ENCODE peak calls at places on chromosome 2, in seven cellular contexts. C, P, Z, X, K, L and B are unnamed samples.

GRCh38 chr2:241843321-241844065 is 15.2 kb downstream of the PDCD1 start:
- DNase-seq in C (no peak), P (no peak), Z (peak), X (no peak), K (no peak), L (no peak), B (no peak)

GRCh38 chr2:179049546-179050311 is at the start of gene CCDC141:
- DNase-seq in C (no peak), P (no peak), Z (no peak), X (no peak), K (peak), L (peak), B (peak)

GRCh38 chr2:127605691-127606277 is 40.2 kb upstream of the GPR17 start:
- DNase-seq in C (no peak), P (no peak), Z (peak), X (no peak), K (peak), L (no peak), B (no peak)

GRCh38 chr2:24822049-24822706 is 29.0 kb downstream of the CENPO start:
- DNase-seq in C (no peak), P (no peak), Z (peak), X (peak), K (no peak), L (no peak), B (peak)

GRCh38 chr2:95057535-95058453 is 32.3 kb downstream of the MAL start:
- DNase-seq in C (peak), P (no peak), Z (no peak), X (no peak), K (no peak), L (no peak), B (no peak)

GRCh38 chr2:24586955-24587354 is 95.9 kb downstream of the NCOA1 start:
- DNase-seq in C (no peak), P (no peak), Z (no peak), X (no peak), K (no peak), L (no peak), B (no peak)

GRCh38 chr2:71250945-71251344 is 24.0 kb upstream of the PAIP2B start:
- DNase-seq in C (no peak), P (no peak), Z (peak), X (no peak), K (no peak), L (no peak), B (peak)

GRCh38 chr2:109058215-109058614 is 69.2 kb upstream of the EDAR start:
- DNase-seq in C (peak), P (no peak), Z (no peak), X (no peak), K (no peak), L (no peak), B (no peak)

GRCh38 chr2:195368530-195369216 is 288.4 kb upstream of the SLC39A10 start:
- DNase-seq in C (no peak), P (no peak), Z (no peak), X (no peak), K (no peak), L (no peak), B (no peak)

GRCh38 chr2:128346291-128346690 is 27.6 kb upstream of the HS6ST1 start:
- DNase-seq in C (no peak), P (no peak), Z (no peak), X (no peak), K (no peak), L (no peak), B (no peak)

GRCh38 chr2:15667579-15668556 is 76.2 kb downstream of the DDX1 start:
- DNase-seq in C (no peak), P (peak), Z (no peak), X (no peak), K (no peak), L (no peak), B (no peak)

GRCh38 chr2:179691235-179691634 is 170.2 kb downstream of the ZNF385B start:
- DNase-seq in C (no peak), P (peak), Z (no peak), X (no peak), K (no peak), L (no peak), B (no peak)

GRCh38 chr2:229257980-229258379 is 13.1 kb downstream of the PID1 start:
- DNase-seq in C (no peak), P (no peak), Z (no peak), X (no peak), K (no peak), L (no peak), B (no peak)

DNA sequence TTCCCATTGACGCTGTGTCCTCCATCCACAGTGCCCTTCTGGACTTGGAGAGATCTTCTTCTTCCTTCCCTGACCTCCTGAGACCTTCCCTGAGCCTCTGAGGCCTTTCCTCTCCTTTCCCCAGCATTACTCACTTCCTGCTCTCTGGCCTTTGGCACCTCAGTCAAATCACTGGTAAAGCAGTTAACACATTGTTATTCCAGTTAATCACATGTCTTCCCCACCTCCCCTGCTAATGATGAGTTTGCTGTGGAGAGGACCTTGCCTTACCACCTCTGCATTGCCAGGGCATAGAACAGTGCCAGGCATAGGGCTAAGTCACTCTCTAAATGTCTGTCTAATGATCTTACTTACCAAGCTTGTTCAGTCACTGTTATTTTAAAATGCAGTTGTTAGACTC is 113.4 kb upstream of the SPRED2 start:
- DNase-seq in C (no peak), P (peak), Z (no peak), X (no peak), K (no peak), L (peak), B (peak)
- H3K27ac ChIP-seq in C (no peak), P (no peak), Z (no peak), X (no peak), K (no peak), L (peak), B (no peak)

DNA sequence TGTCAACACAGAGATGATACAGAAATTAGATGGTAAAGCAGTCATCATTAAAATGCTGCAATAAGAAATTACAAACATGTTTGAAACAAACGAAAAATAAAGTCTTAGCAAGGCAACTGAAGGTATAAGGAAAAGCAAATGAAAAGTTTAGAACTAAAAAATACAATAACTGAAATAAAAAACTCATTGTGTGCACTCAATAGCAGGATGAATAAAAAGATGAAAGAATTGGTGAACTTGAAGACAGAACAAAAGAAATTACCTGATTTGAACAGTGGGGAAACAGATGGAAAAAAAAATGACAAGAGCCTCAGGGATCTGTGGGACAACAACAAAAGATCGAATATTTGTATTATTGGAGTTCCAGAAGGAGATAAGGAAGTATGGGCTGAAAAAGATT is 46.5 kb downstream of the TSN start:
- DNase-seq in C (no peak), P (no peak), Z (no peak), X (no peak), K (no peak), L (no peak), B (no peak)
- H2BK5ac ChIP-seq in C (no peak), P (no peak), Z (no peak), X (no peak), K (no peak), L (no peak), B (no peak)

GRCh38 chr2:147789287-147789686 is 55.5 kb upstream of the ACVR2A start:
- DNase-seq in C (no peak), P (no peak), Z (no peak), X (no peak), K (no peak), L (no peak), B (no peak)
- H3K27ac ChIP-seq in C (no peak), P (peak), Z (no peak), X (no peak), K (no peak), L (no peak), B (no peak)

GRCh38 chr2:182907081-182907830 is 40.8 kb upstream of the FRZB start:
- DNase-seq in C (no peak), P (peak), Z (peak), X (peak), K (no peak), L (peak), B (peak)
- H2BK5ac ChIP-seq in C (no peak), P (no peak), Z (no peak), X (peak), K (no peak), L (no peak), B (no peak)

DNA sequence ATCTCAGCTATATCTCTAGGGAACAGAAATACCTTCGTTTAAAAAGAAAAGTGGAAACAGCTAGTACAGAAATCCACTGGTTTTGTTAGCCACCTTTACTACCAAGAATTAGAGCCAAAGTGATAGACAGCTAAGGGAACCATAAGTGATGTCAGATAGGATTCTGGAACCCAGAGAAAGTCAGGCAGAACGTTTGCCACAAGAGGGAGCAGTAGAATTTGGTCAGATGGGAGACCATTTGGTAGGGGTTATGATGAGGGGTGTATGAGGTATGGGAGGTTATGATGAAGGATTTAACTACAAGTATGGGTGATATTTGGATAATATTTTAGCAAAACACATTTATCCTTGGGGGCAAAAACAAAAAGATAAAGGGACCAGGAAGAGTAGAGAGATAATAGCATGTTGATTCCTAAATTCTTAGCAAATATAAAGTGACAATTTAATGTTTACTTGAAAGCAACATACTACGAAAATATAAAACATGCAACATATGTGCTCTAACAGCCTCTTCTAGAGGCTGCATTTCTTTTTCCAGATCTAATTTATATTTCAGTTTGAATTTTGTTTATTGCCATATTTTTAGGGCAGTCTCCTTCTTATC is 3.3 kb downstream of the SLC8A1 start:
- DNase-seq in C (no peak), P (peak), Z (peak), X (no peak), K (no peak), L (peak), B (peak)
- H3K27ac ChIP-seq in C (no peak), P (no peak), Z (no peak), X (no peak), K (no peak), L (no peak), B (no peak)

GRCh38 chr2:148014616-148015015 is 5.9 kb downstream of the ORC4 start:
- DNase-seq in C (no peak), P (no peak), Z (no peak), X (no peak), K (no peak), L (no peak), B (no peak)
- H2BK5ac ChIP-seq in C (no peak), P (no peak), Z (no peak), X (no peak), K (no peak), L (no peak), B (no peak)